ENCODE peak calls at places on chromosomes 16 and 17, in ten cellular contexts. One of them, this sample, is unnamed. For H3K4me1, the result is how much of the 10 kb centered on the place peaks cover.

GRCh38 chr17:27975146-27976011 is 67.1 kb upstream of the NLK start:
- DNase-seq in cardiac muscle cell: no peak
- DNase-seq in naive thymus-derived CD4-positive, alpha-beta T cell: no peak
- DNase-seq in PC-9: no peak
- DNase-seq in prostate gland: no peak
- DNase-seq in body of pancreas: peak
- DNase-seq in CD8-positive, alpha-beta T cell: no peak
- DNase-seq in pancreas: no peak
- DNase-seq in CD8-positive, alpha-beta memory T cell: no peak
- DNase-seq in heart left ventricle: no peak
- DNase-seq in this sample: no peak

GRCh38 chr16:22326369-22326652 is 29.1 kb downstream of the POLR3E start:
- DNase-seq in cardiac muscle cell: no peak
- DNase-seq in naive thymus-derived CD4-positive, alpha-beta T cell: no peak
- DNase-seq in PC-9: no peak
- DNase-seq in prostate gland: no peak
- DNase-seq in body of pancreas: no peak
- DNase-seq in CD8-positive, alpha-beta T cell: no peak
- DNase-seq in pancreas: no peak
- DNase-seq in CD8-positive, alpha-beta memory T cell: no peak
- DNase-seq in heart left ventricle: no peak
- DNase-seq in this sample: no peak

GRCh38 chr16:83953796-83954576 is 946 bp downstream of the OSGIN1 start:
- DNase-seq in cardiac muscle cell: peak
- DNase-seq in naive thymus-derived CD4-positive, alpha-beta T cell: no peak
- DNase-seq in PC-9: peak
- DNase-seq in prostate gland: peak
- DNase-seq in body of pancreas: peak
- DNase-seq in CD8-positive, alpha-beta T cell: no peak
- DNase-seq in pancreas: no peak
- DNase-seq in CD8-positive, alpha-beta memory T cell: peak
- DNase-seq in heart left ventricle: no peak
- DNase-seq in this sample: no peak

GRCh38 chr16:85385463-85386331 is 227.4 kb upstream of the GSE1 start:
- DNase-seq in cardiac muscle cell: no peak
- DNase-seq in naive thymus-derived CD4-positive, alpha-beta T cell: no peak
- DNase-seq in PC-9: no peak
- DNase-seq in prostate gland: no peak
- DNase-seq in body of pancreas: no peak
- DNase-seq in CD8-positive, alpha-beta T cell: no peak
- DNase-seq in pancreas: peak
- DNase-seq in CD8-positive, alpha-beta memory T cell: no peak
- DNase-seq in heart left ventricle: no peak
- DNase-seq in this sample: peak

GRCh38 chr17:51000835-51001638 is 119.6 kb downstream of the SPAG9 start:
- DNase-seq in cardiac muscle cell: peak
- DNase-seq in naive thymus-derived CD4-positive, alpha-beta T cell: no peak
- DNase-seq in PC-9: peak
- DNase-seq in prostate gland: peak
- DNase-seq in body of pancreas: no peak
- DNase-seq in CD8-positive, alpha-beta T cell: no peak
- DNase-seq in pancreas: no peak
- DNase-seq in CD8-positive, alpha-beta memory T cell: peak
- DNase-seq in heart left ventricle: no peak
- DNase-seq in this sample: peak

GRCh38 chr17:39001703-39002637 is 34.8 kb upstream of the FBXO47 start:
- DNase-seq in cardiac muscle cell: no peak
- DNase-seq in naive thymus-derived CD4-positive, alpha-beta T cell: no peak
- DNase-seq in PC-9: peak
- DNase-seq in prostate gland: no peak
- DNase-seq in body of pancreas: peak
- DNase-seq in CD8-positive, alpha-beta T cell: no peak
- DNase-seq in pancreas: no peak
- DNase-seq in CD8-positive, alpha-beta memory T cell: no peak
- DNase-seq in heart left ventricle: peak
- DNase-seq in this sample: no peak

GRCh38 chr17:66809408-66809807 is 25.5 kb upstream of the CACNG5 start:
- DNase-seq in cardiac muscle cell: no peak
- DNase-seq in naive thymus-derived CD4-positive, alpha-beta T cell: no peak
- DNase-seq in PC-9: no peak
- DNase-seq in prostate gland: no peak
- DNase-seq in body of pancreas: no peak
- DNase-seq in CD8-positive, alpha-beta T cell: no peak
- DNase-seq in pancreas: no peak
- DNase-seq in CD8-positive, alpha-beta memory T cell: no peak
- DNase-seq in heart left ventricle: no peak
- DNase-seq in this sample: no peak

GRCh38 chr17:55284001-55284884 is 19.5 kb downstream of the HLF start:
- DNase-seq in cardiac muscle cell: no peak
- DNase-seq in naive thymus-derived CD4-positive, alpha-beta T cell: no peak
- DNase-seq in PC-9: no peak
- DNase-seq in prostate gland: no peak
- DNase-seq in body of pancreas: no peak
- DNase-seq in CD8-positive, alpha-beta T cell: no peak
- DNase-seq in pancreas: no peak
- DNase-seq in CD8-positive, alpha-beta memory T cell: no peak
- DNase-seq in heart left ventricle: no peak
- DNase-seq in this sample: no peak

GRCh38 chr17:56130030-56130429 is 23.2 kb upstream of the ANKFN1 start:
- DNase-seq in cardiac muscle cell: no peak
- DNase-seq in naive thymus-derived CD4-positive, alpha-beta T cell: no peak
- DNase-seq in PC-9: no peak
- DNase-seq in prostate gland: no peak
- DNase-seq in body of pancreas: no peak
- DNase-seq in CD8-positive, alpha-beta T cell: no peak
- DNase-seq in pancreas: no peak
- DNase-seq in CD8-positive, alpha-beta memory T cell: no peak
- DNase-seq in heart left ventricle: no peak
- DNase-seq in this sample: no peak

GRCh38 chr16:58339452-58339938 is 44.7 kb upstream of the PRSS54 start:
- DNase-seq in cardiac muscle cell: peak
- DNase-seq in naive thymus-derived CD4-positive, alpha-beta T cell: no peak
- DNase-seq in PC-9: no peak
- DNase-seq in prostate gland: no peak
- DNase-seq in body of pancreas: no peak
- DNase-seq in CD8-positive, alpha-beta T cell: no peak
- DNase-seq in pancreas: no peak
- DNase-seq in CD8-positive, alpha-beta memory T cell: no peak
- DNase-seq in heart left ventricle: peak
- DNase-seq in this sample: peak

GRCh38 chr17:74499992-74500391 is 31.3 kb downstream of the CD300LB start:
- DNase-seq in cardiac muscle cell: no peak
- DNase-seq in naive thymus-derived CD4-positive, alpha-beta T cell: no peak
- DNase-seq in PC-9: no peak
- DNase-seq in prostate gland: no peak
- DNase-seq in body of pancreas: no peak
- DNase-seq in CD8-positive, alpha-beta T cell: no peak
- DNase-seq in pancreas: no peak
- DNase-seq in CD8-positive, alpha-beta memory T cell: no peak
- DNase-seq in heart left ventricle: no peak
- DNase-seq in this sample: no peak

GRCh38 chr17:35809855-35810461 is 674 bp downstream of the TAF15 start:
- DNase-seq in cardiac muscle cell: no peak
- DNase-seq in naive thymus-derived CD4-positive, alpha-beta T cell: no peak
- DNase-seq in PC-9: no peak
- DNase-seq in prostate gland: no peak
- DNase-seq in body of pancreas: no peak
- DNase-seq in CD8-positive, alpha-beta T cell: no peak
- DNase-seq in pancreas: no peak
- DNase-seq in CD8-positive, alpha-beta memory T cell: peak
- DNase-seq in heart left ventricle: no peak
- DNase-seq in this sample: no peak

GRCh38 chr17:8125196-8125946 is 1.5 kb upstream of the HES7 start:
- DNase-seq in cardiac muscle cell: peak
- DNase-seq in naive thymus-derived CD4-positive, alpha-beta T cell: peak
- DNase-seq in PC-9: peak
- DNase-seq in prostate gland: peak
- DNase-seq in body of pancreas: peak
- DNase-seq in CD8-positive, alpha-beta T cell: peak
- DNase-seq in pancreas: peak
- DNase-seq in CD8-positive, alpha-beta memory T cell: peak
- DNase-seq in heart left ventricle: peak
- DNase-seq in this sample: peak

GRCh38 chr16:69618307-69618706 is 52.5 kb downstream of the NFAT5 start:
- DNase-seq in cardiac muscle cell: no peak
- DNase-seq in naive thymus-derived CD4-positive, alpha-beta T cell: no peak
- DNase-seq in PC-9: no peak
- DNase-seq in prostate gland: no peak
- DNase-seq in body of pancreas: no peak
- DNase-seq in CD8-positive, alpha-beta T cell: no peak
- DNase-seq in pancreas: no peak
- DNase-seq in CD8-positive, alpha-beta memory T cell: no peak
- DNase-seq in heart left ventricle: no peak
- DNase-seq in this sample: no peak

GRCh38 chr17:64685705-64686104 is 23.6 kb upstream of the SMURF2 start:
- DNase-seq in cardiac muscle cell: no peak
- DNase-seq in naive thymus-derived CD4-positive, alpha-beta T cell: no peak
- DNase-seq in PC-9: no peak
- DNase-seq in prostate gland: no peak
- DNase-seq in body of pancreas: no peak
- DNase-seq in CD8-positive, alpha-beta T cell: no peak
- DNase-seq in pancreas: no peak
- DNase-seq in CD8-positive, alpha-beta memory T cell: no peak
- DNase-seq in heart left ventricle: no peak
- DNase-seq in this sample: no peak

GRCh38 chr16:27110524-27110896 is 43.8 kb downstream of the C16orf82 start:
- DNase-seq in cardiac muscle cell: no peak
- DNase-seq in naive thymus-derived CD4-positive, alpha-beta T cell: no peak
- DNase-seq in PC-9: no peak
- DNase-seq in prostate gland: no peak
- DNase-seq in body of pancreas: no peak
- DNase-seq in CD8-positive, alpha-beta T cell: no peak
- DNase-seq in pancreas: no peak
- DNase-seq in CD8-positive, alpha-beta memory T cell: no peak
- DNase-seq in heart left ventricle: no peak
- DNase-seq in this sample: no peak

GRCh38 chr17:54117452-54117851 is 294.7 kb downstream of the KIF2B start:
- DNase-seq in cardiac muscle cell: no peak
- DNase-seq in naive thymus-derived CD4-positive, alpha-beta T cell: no peak
- DNase-seq in PC-9: no peak
- DNase-seq in prostate gland: no peak
- DNase-seq in body of pancreas: no peak
- DNase-seq in CD8-positive, alpha-beta T cell: no peak
- DNase-seq in pancreas: no peak
- DNase-seq in CD8-positive, alpha-beta memory T cell: no peak
- DNase-seq in heart left ventricle: no peak
- DNase-seq in this sample: no peak

GRCh38 chr16:77610496-77610895 is 111.8 kb upstream of the NUDT7 start:
- DNase-seq in cardiac muscle cell: no peak
- DNase-seq in naive thymus-derived CD4-positive, alpha-beta T cell: no peak
- DNase-seq in PC-9: no peak
- DNase-seq in prostate gland: no peak
- DNase-seq in body of pancreas: no peak
- DNase-seq in CD8-positive, alpha-beta T cell: no peak
- DNase-seq in pancreas: no peak
- DNase-seq in CD8-positive, alpha-beta memory T cell: no peak
- DNase-seq in heart left ventricle: no peak
- DNase-seq in this sample: no peak
- H3K4me1 ChIP-seq in cardiac muscle cell: under half
- H3K4me1 ChIP-seq in naive thymus-derived CD4-positive, alpha-beta T cell: under half
- H3K4me1 ChIP-seq in PC-9: under half
- H3K4me1 ChIP-seq in prostate gland: under half
- H3K4me1 ChIP-seq in body of pancreas: under half
- H3K4me1 ChIP-seq in CD8-positive, alpha-beta T cell: under half
- H3K4me1 ChIP-seq in pancreas: under half
- H3K4me1 ChIP-seq in CD8-positive, alpha-beta memory T cell: under half
- H3K4me1 ChIP-seq in heart left ventricle: under half
- H3K4me1 ChIP-seq in this sample: under half

GRCh38 chr16:89844739-89845339 is 16.6 kb downstream of the SPIRE2 start:
- DNase-seq in cardiac muscle cell: no peak
- DNase-seq in naive thymus-derived CD4-positive, alpha-beta T cell: no peak
- DNase-seq in PC-9: no peak
- DNase-seq in prostate gland: no peak
- DNase-seq in body of pancreas: no peak
- DNase-seq in CD8-positive, alpha-beta T cell: no peak
- DNase-seq in pancreas: no peak
- DNase-seq in CD8-positive, alpha-beta memory T cell: no peak
- DNase-seq in heart left ventricle: no peak
- DNase-seq in this sample: no peak
- H3K4me1 ChIP-seq in cardiac muscle cell: under half
- H3K4me1 ChIP-seq in naive thymus-derived CD4-positive, alpha-beta T cell: under half
- H3K4me1 ChIP-seq in PC-9: under half
- H3K4me1 ChIP-seq in prostate gland: under half
- H3K4me1 ChIP-seq in body of pancreas: under half
- H3K4me1 ChIP-seq in CD8-positive, alpha-beta T cell: under half
- H3K4me1 ChIP-seq in pancreas: under half
- H3K4me1 ChIP-seq in CD8-positive, alpha-beta memory T cell: under half
- H3K4me1 ChIP-seq in heart left ventricle: under half
- H3K4me1 ChIP-seq in this sample: under half

GRCh38 chr16:50293041-50293783 is 26.9 kb downstream of the ADCY7 start:
- DNase-seq in cardiac muscle cell: no peak
- DNase-seq in naive thymus-derived CD4-positive, alpha-beta T cell: no peak
- DNase-seq in PC-9: no peak
- DNase-seq in prostate gland: no peak
- DNase-seq in body of pancreas: no peak
- DNase-seq in CD8-positive, alpha-beta T cell: no peak
- DNase-seq in pancreas: peak
- DNase-seq in CD8-positive, alpha-beta memory T cell: no peak
- DNase-seq in heart left ventricle: no peak
- DNase-seq in this sample: no peak
- H3K4me1 ChIP-seq in cardiac muscle cell: under half
- H3K4me1 ChIP-seq in naive thymus-derived CD4-positive, alpha-beta T cell: under half
- H3K4me1 ChIP-seq in PC-9: under half
- H3K4me1 ChIP-seq in prostate gland: under half
- H3K4me1 ChIP-seq in body of pancreas: under half
- H3K4me1 ChIP-seq in CD8-positive, alpha-beta T cell: under half
- H3K4me1 ChIP-seq in pancreas: under half
- H3K4me1 ChIP-seq in CD8-positive, alpha-beta memory T cell: under half
- H3K4me1 ChIP-seq in heart left ventricle: under half
- H3K4me1 ChIP-seq in this sample: under half

DNA sequence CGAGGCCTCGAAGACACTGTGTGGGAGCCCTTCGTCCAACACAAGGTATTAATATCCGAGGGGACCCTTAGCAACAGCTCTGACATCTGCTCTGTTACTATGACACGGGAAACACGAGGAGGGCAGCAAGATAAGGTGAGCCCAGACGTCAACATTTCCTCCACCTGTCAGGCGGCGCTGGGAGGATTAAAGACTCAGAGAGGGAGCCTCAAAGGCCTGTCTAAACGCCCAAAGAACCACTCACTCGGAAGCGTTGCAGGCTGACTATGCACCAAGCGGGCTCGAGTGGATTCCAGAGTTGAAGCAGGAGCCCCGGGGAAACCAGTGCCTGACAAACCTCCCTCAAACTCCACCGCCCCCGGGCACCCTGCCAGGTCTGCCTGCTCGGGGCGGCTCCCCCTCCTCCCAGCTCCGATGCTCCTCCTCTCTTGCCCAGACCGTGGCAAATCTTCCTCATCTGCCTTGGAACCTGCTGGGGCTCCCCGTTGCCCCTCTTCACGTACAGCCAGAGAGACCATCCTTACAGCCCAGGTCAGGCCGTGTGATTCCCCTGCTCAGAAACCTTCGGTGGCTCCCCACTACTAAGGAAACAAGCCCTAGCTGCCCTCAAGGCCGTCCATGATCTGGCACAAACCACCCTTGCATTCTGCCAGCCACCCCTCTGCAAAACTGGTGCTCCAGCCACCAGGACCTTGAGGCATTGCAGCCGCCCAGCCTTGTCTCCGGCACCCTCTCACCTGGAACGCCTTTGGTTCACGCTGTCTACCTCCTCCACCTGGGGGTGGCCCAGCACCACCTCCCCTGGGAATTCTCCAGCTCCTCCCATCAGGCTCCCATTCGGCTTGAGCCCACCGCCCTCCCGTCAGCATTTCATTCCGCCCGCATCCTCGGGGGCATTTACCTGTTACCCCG is 16.2 kb downstream of the RPH3AL start:
- DNase-seq in cardiac muscle cell: peak
- DNase-seq in naive thymus-derived CD4-positive, alpha-beta T cell: no peak
- DNase-seq in PC-9: no peak
- DNase-seq in prostate gland: no peak
- DNase-seq in body of pancreas: peak
- DNase-seq in CD8-positive, alpha-beta T cell: peak
- DNase-seq in pancreas: peak
- DNase-seq in CD8-positive, alpha-beta memory T cell: peak
- DNase-seq in heart left ventricle: peak
- DNase-seq in this sample: peak
- H3K4me1 ChIP-seq in cardiac muscle cell: half or more
- H3K4me1 ChIP-seq in naive thymus-derived CD4-positive, alpha-beta T cell: under half
- H3K4me1 ChIP-seq in PC-9: under half
- H3K4me1 ChIP-seq in prostate gland: under half
- H3K4me1 ChIP-seq in body of pancreas: half or more
- H3K4me1 ChIP-seq in CD8-positive, alpha-beta T cell: under half
- H3K4me1 ChIP-seq in pancreas: under half
- H3K4me1 ChIP-seq in CD8-positive, alpha-beta memory T cell: under half
- H3K4me1 ChIP-seq in heart left ventricle: under half
- H3K4me1 ChIP-seq in this sample: under half